ENCODE peak calls at places on chromosome 1, in eight cellular contexts. One of them, this sample, is unnamed.

GRCh38 chr1:55143686-55144085 is 71.5 kb downstream of the USP24 start:
- DNase-seq in GM23338: peak; percentile 84
- DNase-seq in H9: peak; percentile 77
- DNase-seq in T-helper 2 cell: no peak
- DNase-seq in C1 segment of cervical spinal cord: peak; percentile 38
- DNase-seq in MG63: no peak
- DNase-seq in retina: no peak
- DNase-seq in non-pigmented ciliary epithelial cell: no peak
- DNase-seq in this sample: peak; percentile 70

GRCh38 chr1:167936068-167936929 is at the start of gene DCAF6:
- DNase-seq in GM23338: peak; percentile 98
- DNase-seq in H9: peak; percentile 98
- DNase-seq in T-helper 2 cell: peak; percentile 92
- DNase-seq in C1 segment of cervical spinal cord: peak; percentile 99
- DNase-seq in MG63: peak; percentile 98
- DNase-seq in retina: peak; percentile 100
- DNase-seq in non-pigmented ciliary epithelial cell: peak; percentile 94
- DNase-seq in this sample: peak; percentile 99

GRCh38 chr1:63976006-63976405 is 202.2 kb downstream of the ROR1 start:
- DNase-seq in GM23338: no peak
- DNase-seq in H9: no peak
- DNase-seq in T-helper 2 cell: no peak
- DNase-seq in C1 segment of cervical spinal cord: no peak
- DNase-seq in MG63: no peak
- DNase-seq in retina: no peak
- DNase-seq in non-pigmented ciliary epithelial cell: no peak
- DNase-seq in this sample: no peak

GRCh38 chr1:156625436-156626078 is 6.3 kb downstream of the HAPLN2 start:
- DNase-seq in GM23338: peak; percentile 73
- DNase-seq in H9: no peak
- DNase-seq in T-helper 2 cell: peak; percentile 51
- DNase-seq in C1 segment of cervical spinal cord: peak; percentile 65
- DNase-seq in MG63: peak; percentile 43
- DNase-seq in retina: peak; percentile 89
- DNase-seq in non-pigmented ciliary epithelial cell: no peak
- DNase-seq in this sample: peak; percentile 67

GRCh38 chr1:6235302-6235680 is 473 bp downstream of the ICMT start:
- DNase-seq in GM23338: peak; percentile 9
- DNase-seq in H9: no peak
- DNase-seq in T-helper 2 cell: no peak
- DNase-seq in C1 segment of cervical spinal cord: no peak
- DNase-seq in MG63: no peak
- DNase-seq in retina: no peak
- DNase-seq in non-pigmented ciliary epithelial cell: no peak
- DNase-seq in this sample: no peak

GRCh38 chr1:232880354-232880753 is 70.1 kb upstream of the NTPCR start:
- DNase-seq in GM23338: peak; percentile 83
- DNase-seq in H9: peak; percentile 66
- DNase-seq in T-helper 2 cell: no peak
- DNase-seq in C1 segment of cervical spinal cord: no peak
- DNase-seq in MG63: peak; percentile 38
- DNase-seq in retina: no peak
- DNase-seq in non-pigmented ciliary epithelial cell: no peak
- DNase-seq in this sample: peak; percentile 27

GRCh38 chr1:198858026-198858425 is 219.2 kb downstream of the PTPRC start:
- DNase-seq in GM23338: no peak
- DNase-seq in H9: no peak
- DNase-seq in T-helper 2 cell: no peak
- DNase-seq in C1 segment of cervical spinal cord: no peak
- DNase-seq in MG63: no peak
- DNase-seq in retina: no peak
- DNase-seq in non-pigmented ciliary epithelial cell: no peak
- DNase-seq in this sample: no peak

GRCh38 chr1:224116131-224116530 is 2.2 kb downstream of the FBXO28 start:
- DNase-seq in GM23338: peak; percentile 66
- DNase-seq in H9: no peak
- DNase-seq in T-helper 2 cell: no peak
- DNase-seq in C1 segment of cervical spinal cord: peak; percentile 52
- DNase-seq in MG63: no peak
- DNase-seq in retina: peak; percentile 43
- DNase-seq in non-pigmented ciliary epithelial cell: peak; percentile 23
- DNase-seq in this sample: no peak

GRCh38 chr1:211638723-211639122 is 36.7 kb downstream of the NEK2 start:
- DNase-seq in GM23338: no peak
- DNase-seq in H9: no peak
- DNase-seq in T-helper 2 cell: no peak
- DNase-seq in C1 segment of cervical spinal cord: no peak
- DNase-seq in MG63: peak; percentile 68
- DNase-seq in retina: no peak
- DNase-seq in non-pigmented ciliary epithelial cell: no peak
- DNase-seq in this sample: peak; percentile 44

GRCh38 chr1:47547753-47548152 is 109.9 kb downstream of the FOXD2 start:
- DNase-seq in GM23338: peak; percentile 23
- DNase-seq in H9: no peak
- DNase-seq in T-helper 2 cell: no peak
- DNase-seq in C1 segment of cervical spinal cord: no peak
- DNase-seq in MG63: peak; percentile 52
- DNase-seq in retina: no peak
- DNase-seq in non-pigmented ciliary epithelial cell: no peak
- DNase-seq in this sample: no peak

This sample was measured in ELF-1.